ENCODE peak calls at places on chromosomes 3 and 15, in six cellular contexts. Q is tibial nerve, X is GM12878, J is hepatic stellate cell, U is HFF-Myc, P is GM12891. A is an unnamed sample.

GRCh38 chr3:46464326-46465195 is at the start of gene LTF:
- DNase-seq in X (no peak), U (no peak), J (no peak), Q (no peak), P (no peak), A (no peak)

GRCh38 chr3:135771760-135772159 is 193.8 kb upstream of the PPP2R3A start:
- DNase-seq in Q (no peak), X (no peak), U (no peak), P (no peak), J (no peak), A (no peak)

GRCh38 chr15:31262901-31263671 is 63.5 kb upstream of the KLF13 start:
- DNase-seq in Q (no peak), X (peak; percentile 84), U (no peak), J (no peak), P (no peak), A (no peak)

GRCh38 chr15:69145149-69145693 is 15.2 kb upstream of the GLCE start:
- DNase-seq in U (no peak), P (no peak), J (no peak), X (no peak), Q (no peak), A (no peak)

GRCh38 chr3:65342084-65342683 is 654.4 kb upstream of the ADAMTS9 start:
- DNase-seq in P (peak; percentile 18), U (no peak), Q (no peak), X (no peak), J (peak; percentile 9), A (no peak)

GRCh38 chr15:57676578-57676977 is 29.9 kb upstream of the POLR2M start:
- DNase-seq in J (no peak), X (no peak), P (no peak), U (no peak), Q (no peak), A (no peak)

GRCh38 chr3:23094890-23095462 is 108.2 kb upstream of the UBE2E2 start:
- DNase-seq in X (no peak), Q (no peak), U (no peak), J (peak; percentile 37), P (no peak), A (no peak)

GRCh38 chr3:11720220-11721113 is 76.8 kb upstream of the VGLL4 start:
- DNase-seq in X (no peak), U (peak; percentile 63), P (peak; percentile 30), J (peak; percentile 68), Q (peak; percentile 46), A (peak; percentile 67)

GRCh38 chr15:94107652-94108051 is 123.7 kb upstream of the MCTP2 start:
- DNase-seq in Q (no peak), U (no peak), J (no peak), X (no peak), P (no peak), A (no peak)

GRCh38 chr3:172201990-172202318 is 162.6 kb downstream of the FNDC3B start:
- DNase-seq in U (no peak), Q (no peak), X (no peak), J (peak; percentile 47), P (no peak), A (no peak)